ENCODE peak calls at places on chromosomes 16 and 17, in four cellular contexts. P is HEK293T, G is HepG2, Y is GM12878. H is an unnamed sample.

GRCh38 chr16:8963010-8963824 is 489 bp downstream of the USP7 start:
- DNase-seq in G (no peak), P (no peak), Y (no peak), H (no peak)

GRCh38 chr16:89101303-89102034 is 7.8 kb downstream of the ACSF3 start:
- DNase-seq in P (no peak), Y (no peak), G (no peak), H (no peak)

GRCh38 chr17:9185688-9186289 is 164.5 kb downstream of the NTN1 start:
- DNase-seq in G (no peak), P (no peak), Y (no peak), H (no peak)

GRCh38 chr16:24748242-24748641 is 18.8 kb downstream of the TNRC6A start:
- DNase-seq in G (no peak), P (no peak), Y (no peak), H (no peak)

GRCh38 chr17:5825717-5826330 is 241.5 kb upstream of the NLRP1 start:
- DNase-seq in P (no peak), Y (no peak), G (no peak), H (no peak)

GRCh38 chr17:75565066-75565465 is 22.5 kb upstream of the MYO15B start:
- DNase-seq in P (no peak), Y (no peak), G (no peak), H (no peak)

GRCh38 chr17:71188811-71189492 is 931.9 kb upstream of the SOX9 start:
- DNase-seq in Y (no peak), G (no peak), P (no peak), H (no peak)

GRCh38 chr17:1467898-1468492 is 12.0 kb upstream of the CRK start:
- DNase-seq in G (peak; percentile 92), P (no peak), Y (no peak), H (no peak)

GRCh38 chr17:79420318-79421243 is 190.3 kb downstream of the RBFOX3 start:
- DNase-seq in G (no peak), Y (no peak), P (peak; percentile 35), H (peak; percentile 64)

GRCh38 chr16:47907109-47907508 is 248.7 kb downstream of the ABCC12 start:
- DNase-seq in Y (no peak), P (no peak), G (no peak), H (no peak)

GRCh38 chr16:30893744-30894539 is at the start of gene BCL7C:
- DNase-seq in Y (no peak), P (peak; percentile 97), G (peak; percentile 90), H (peak; percentile 91)

GRCh38 chr16:25155553-25156460 is 44.3 kb downstream of the LCMT1 start:
- DNase-seq in Y (no peak), G (no peak), P (no peak), H (no peak)

GRCh38 chr16:83138512-83138911 is 511.7 kb downstream of the CDH13 start:
- DNase-seq in Y (no peak), P (no peak), G (no peak), H (no peak)

GRCh38 chr17:42122371-42123303 is at the start of gene HSPB9:
- DNase-seq in P (no peak), G (no peak), Y (no peak), H (no peak)

GRCh38 chr17:82734987-82735866 is at the start of gene FN3K:
- DNase-seq in P (no peak), G (peak; percentile 48), Y (no peak), H (peak; percentile 80)

GRCh38 chr17:31690118-31690517 is 168.9 kb downstream of the COPRS start:
- DNase-seq in G (no peak), Y (no peak), P (no peak), H (no peak)

GRCh38 chr16:188674-189073 is 8.4 kb downstream of the HBQ1 start:
- DNase-seq in P (no peak), Y (no peak), G (peak; percentile 26), H (no peak)

GRCh38 chr16:4691666-4692412 is 1.5 kb upstream of the NUDT16L1 start:
- DNase-seq in Y (no peak), P (no peak), G (no peak), H (no peak)

GRCh38 chr16:5323742-5324141 is 226.1 kb upstream of the EEF2KMT start:
- DNase-seq in G (no peak), P (no peak), Y (no peak), H (no peak)

GRCh38 chr16:56589141-56590039 is at the start of gene MT3:
- DNase-seq in Y (no peak), P (no peak), G (no peak), H (no peak)

GRCh38 chr16:84905965-84906460 is 86.2 kb downstream of the CRISPLD2 start:
- DNase-seq in G (no peak), Y (no peak), P (no peak), H (no peak)

GRCh38 chr16:82023206-82023605 is 11.8 kb upstream of the HSD17B2 start:
- DNase-seq in G (no peak), Y (no peak), P (no peak), H (no peak)

DNA sequence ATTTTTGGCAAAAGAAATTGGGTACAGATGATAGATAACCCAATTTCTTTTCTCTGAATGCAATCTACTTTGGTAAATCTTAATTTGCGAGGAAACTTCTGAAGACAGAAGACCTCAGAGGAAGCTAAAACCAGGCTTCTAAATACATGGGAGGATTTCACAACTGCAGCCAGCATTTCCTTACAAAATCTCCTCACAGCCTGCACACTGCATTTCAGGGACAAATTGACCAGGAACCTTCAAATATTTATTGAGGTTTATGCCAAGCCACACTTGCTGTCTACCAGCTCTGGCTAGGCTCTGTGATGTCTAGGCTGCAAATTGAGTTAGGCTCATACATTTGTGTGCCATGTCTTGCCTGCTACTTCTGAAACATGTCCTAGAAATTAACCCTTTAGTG is 167.3 kb upstream of the CDH5 start:
- DNase-seq in G (no peak), P (no peak), Y (no peak), H (no peak)
- TF ChIP-seq FOXK2 in G (no peak), P (no peak), Y (no peak), H (no peak)

GRCh38 chr17:56009795-56010715 is 143.2 kb upstream of the ANKFN1 start:
- DNase-seq in P (no peak), Y (no peak), G (no peak), H (no peak)
- TF ChIP-seq FOXK2 in P (no peak), Y (no peak), G (no peak), H (no peak)

DNA sequence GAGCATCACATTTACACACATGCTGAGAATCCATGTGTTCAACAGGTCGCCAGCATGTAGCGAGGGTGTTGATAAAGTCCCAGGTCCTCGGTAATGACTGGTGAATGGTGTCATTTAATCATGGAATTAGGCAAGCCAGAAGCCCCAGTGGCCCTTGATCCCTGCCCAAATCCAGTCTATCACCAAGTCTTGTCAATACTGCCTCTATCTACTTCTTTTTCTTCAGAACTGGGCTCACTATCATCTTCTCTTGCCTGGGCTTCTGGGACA is 31.3 kb upstream of the MED13 start:
- DNase-seq in P (no peak), Y (no peak), G (no peak), H (no peak)
- TF ChIP-seq FOXK2 in P (no peak), Y (no peak), G (no peak), H (no peak)

DNA sequence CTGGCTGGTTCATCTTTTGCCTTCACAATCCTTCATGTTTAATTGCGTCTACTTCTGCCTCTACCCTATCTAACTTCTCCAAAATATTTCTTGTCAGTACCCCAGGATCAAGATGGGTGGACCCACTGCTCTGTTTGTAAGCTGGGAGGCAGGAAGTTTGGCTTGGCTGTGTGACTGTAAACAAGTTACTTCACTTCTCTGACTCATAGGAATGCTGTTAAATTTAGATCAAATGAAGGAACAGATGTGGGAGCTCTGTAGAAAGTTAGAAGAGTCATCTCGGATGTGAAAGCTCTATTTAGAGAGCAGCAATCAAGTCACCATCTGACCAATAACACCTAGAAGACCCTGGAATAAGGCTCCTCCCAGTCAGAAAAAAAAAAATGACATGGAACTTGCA is 55.2 kb upstream of the MRTFB start:
- DNase-seq in P (no peak), G (no peak), Y (no peak), H (no peak)
- TF ChIP-seq FOXK2 in P (no peak), G (no peak), Y (no peak), H (no peak)

GRCh38 chr16:78252757-78253156 is 153.3 kb downstream of the WWOX start:
- DNase-seq in Y (no peak), P (no peak), G (peak; percentile 79), H (no peak)
- TF ChIP-seq FOXK2 in Y (no peak), P (no peak), G (peak; percentile 83), H (no peak)